ENCODE peak calls at places on chromosome 14, in six cellular contexts. Q is naive thymus-derived CD4-positive, alpha-beta T cell; W is coronary artery; C is heart left ventricle; N is mesendoderm; P is choroid plexus epithelial cell. S is an unnamed sample.
A peak's percentile ranks its signal among the peaks of the same experiment; 100 is the strongest.

GRCh38 chr14:75982724-75983358 is 1.0 kb upstream of the TGFB3 start:
- DNase-seq in Q (no peak), W (peak; percentile 89), C (peak; percentile 85), N (no peak), P (peak; percentile 84), S (peak; percentile 61)

GRCh38 chr14:52701223-52701622 is 5.8 kb upstream of the PSMC6 start:
- DNase-seq in Q (no peak), W (no peak), C (no peak), N (no peak), P (peak; percentile 12), S (peak; percentile 6)

GRCh38 chr14:90644882-90645281 is 171.3 kb downstream of the TTC7B start:
- DNase-seq in Q (no peak), W (no peak), C (peak; percentile 51), N (no peak), P (peak; percentile 78), S (peak; percentile 80)

GRCh38 chr14:33515899-33516298 is 435.0 kb downstream of the EGLN3 start:
- DNase-seq in Q (no peak), W (no peak), C (no peak), N (no peak), P (no peak), S (no peak)

GRCh38 chr14:90645842-90646443 is 170.3 kb downstream of the TTC7B start:
- DNase-seq in Q (no peak), W (no peak), C (no peak), N (peak; percentile 95), P (peak; percentile 39), S (peak; percentile 60)

GRCh38 chr14:81516941-81517797 is 16.5 kb downstream of the SEL1L start:
- DNase-seq in Q (no peak), W (no peak), C (no peak), N (peak; percentile 75), P (peak; percentile 75), S (peak; percentile 76)

GRCh38 chr14:94775082-94775874 is 5.4 kb upstream of the GSC start:
- DNase-seq in Q (no peak), W (no peak), C (no peak), N (peak; percentile 97), P (no peak), S (no peak)

GRCh38 chr14:39488600-39488999 is 56.4 kb upstream of the FBXO33 start:
- DNase-seq in Q (no peak), W (no peak), C (no peak), N (peak; percentile 90), P (no peak), S (peak; percentile 12)

GRCh38 chr14:65255583-65256443 is 153.5 kb upstream of the MAX start:
- DNase-seq in Q (no peak), W (no peak), C (no peak), N (peak; percentile 98), P (peak; percentile 48), S (no peak)

GRCh38 chr14:51310453-51311074 is 70.5 kb downstream of the TMX1 start:
- DNase-seq in Q (no peak), W (no peak), C (no peak), N (no peak), P (peak; percentile 24), S (peak; percentile 77)

GRCh38 chr14:95493976-95494375 is 22.5 kb downstream of the SYNE3 start:
- DNase-seq in Q (no peak), W (no peak), C (no peak), N (no peak), P (no peak), S (no peak)

DNA sequence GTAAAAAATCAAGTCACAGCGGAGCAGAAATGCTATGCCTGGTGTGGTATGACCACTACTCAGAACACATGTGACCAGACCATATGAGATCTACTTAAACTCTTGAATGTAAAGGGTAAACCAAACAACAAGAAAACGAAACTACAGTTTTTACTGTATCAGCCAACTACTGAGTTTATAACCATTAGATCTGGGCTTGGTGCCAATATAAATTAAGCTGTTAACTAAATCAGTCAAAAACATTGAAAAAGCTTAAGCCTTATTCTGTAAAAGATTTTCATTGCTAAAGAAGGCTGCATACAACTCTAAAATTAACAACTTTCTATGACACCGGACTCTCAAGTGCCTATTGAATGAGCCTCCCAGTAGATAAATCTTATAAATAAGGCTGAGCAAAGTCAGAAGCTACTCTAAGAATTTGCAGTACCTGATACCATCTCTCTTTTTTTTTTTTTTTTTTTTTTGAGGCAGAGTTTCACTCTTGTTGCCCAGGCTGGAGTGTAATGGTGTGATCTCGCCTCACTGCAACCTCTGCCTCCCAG is 35.4 kb downstream of the SPTLC2 start:
- DNase-seq in Q (peak; percentile 36), W (no peak), C (no peak), N (peak; percentile 21), P (peak; percentile 84), S (peak; percentile 89)
- H3K4me3 ChIP-seq in Q (peak overlapping the region; percentile 6), W (peak overlapping the region; percentile 52), C (peak overlapping the region; percentile 32), N (no peak overlapping the region), P (peak overlapping the region; percentile 32), S (peak overlapping the region; percentile 16)

GRCh38 chr14:60251877-60252276 is 2.9 kb downstream of the PPM1A start:
- DNase-seq in Q (no peak), W (no peak), C (no peak), N (no peak), P (no peak), S (no peak)

GRCh38 chr14:60253649-60254048 is 4.6 kb downstream of the PPM1A start:
- DNase-seq in Q (no peak), W (no peak), C (no peak), N (no peak), P (no peak), S (no peak)

GRCh38 chr14:60257862-60258261 is 8.8 kb downstream of the PPM1A start:
- DNase-seq in Q (no peak), W (no peak), C (no peak), N (no peak), P (no peak), S (no peak)

GRCh38 chr14:60252630-60253029 is 3.6 kb downstream of the PPM1A start:
- DNase-seq in Q (no peak), W (no peak), C (no peak), N (no peak), P (no peak), S (no peak)

DNA sequence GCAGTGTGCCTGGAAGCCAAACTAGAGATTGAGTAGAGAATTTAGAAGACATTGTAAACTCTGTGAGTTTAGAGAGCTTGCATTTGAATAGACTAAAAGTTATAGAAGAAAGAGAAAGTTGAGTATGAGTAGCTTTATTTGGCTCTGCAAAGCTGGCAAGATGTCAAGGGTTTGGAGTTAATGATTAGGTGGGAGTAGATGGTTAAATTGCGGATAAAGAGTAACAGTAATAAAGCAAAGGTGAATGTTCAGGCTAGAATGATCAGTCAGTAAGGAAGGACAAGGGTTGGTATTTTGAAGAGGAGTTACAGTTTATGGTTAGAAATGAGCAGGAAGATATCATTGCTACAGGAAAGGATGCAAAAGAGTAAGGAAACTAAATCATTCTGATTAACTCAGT is 5.2 kb downstream of the PPM1A start:
- DNase-seq in Q (no peak), W (no peak), C (no peak), N (no peak), P (no peak), S (no peak)
- H3K4me3 ChIP-seq in Q (no peak overlapping the region), W (no peak overlapping the region), C (no peak overlapping the region), N (no peak overlapping the region), P (no peak overlapping the region), S (no peak overlapping the region)

GRCh38 chr14:105487986-105488777 is 1.5 kb downstream of the CRIP1 start:
- DNase-seq in Q (no peak), W (no peak), C (no peak), N (no peak), P (no peak), S (no peak)
- H3K4me3 ChIP-seq in Q (peak overlapping the region; percentile 85), W (peak overlapping the region; percentile 85), C (peak overlapping the region; percentile 84), N (no peak overlapping the region), P (no peak overlapping the region), S (no peak overlapping the region)

DNA sequence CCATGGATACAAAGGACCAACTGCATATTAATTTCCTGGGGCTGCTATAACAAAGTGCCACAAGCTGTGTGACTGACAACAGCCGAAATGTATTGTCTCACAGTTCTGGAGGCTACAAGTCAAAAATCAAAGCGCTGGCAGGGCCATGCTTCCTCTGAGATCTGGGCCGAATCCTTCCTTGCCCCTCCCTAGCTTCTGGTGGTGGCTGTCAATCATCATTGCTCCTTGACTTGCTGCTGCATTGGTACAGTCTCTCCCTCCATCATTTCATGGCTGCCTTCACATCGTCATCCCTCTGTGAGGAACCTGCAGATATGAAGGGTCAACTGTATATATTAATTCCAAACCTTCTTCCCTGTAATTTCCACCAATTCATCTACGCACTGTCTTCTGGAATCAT is 118.3 kb downstream of the EXOC5 start:
- DNase-seq in Q (no peak), W (no peak), C (no peak), N (no peak), P (no peak), S (no peak)
- H3K4me3 ChIP-seq in Q (no peak overlapping the region), W (no peak overlapping the region), C (no peak overlapping the region), N (no peak overlapping the region), P (no peak overlapping the region), S (no peak overlapping the region)

GRCh38 chr14:100670017-100670974 is 56.4 kb upstream of the DLK1 start:
- DNase-seq in Q (no peak), W (no peak), C (no peak), N (no peak), P (no peak), S (no peak)
- H3K4me3 ChIP-seq in Q (no peak overlapping the region), W (no peak overlapping the region), C (no peak overlapping the region), N (no peak overlapping the region), P (no peak overlapping the region), S (no peak overlapping the region)